ENCODE peak calls at places on chromosomes 4 and X, in nine cellular contexts. One of them, this sample, is unnamed.

GRCh38 chrX:126836195-126836594 is 16.7 kb downstream of the PRR32 start:
- DNase-seq in hepatocyte: no peak
- DNase-seq in AG10803: no peak
- DNase-seq in hypothalamus: peak
- DNase-seq in lower lobe of right lung: no peak
- DNase-seq in Caki2: no peak
- DNase-seq in coronary artery: no peak
- DNase-seq in SK-MEL-5: no peak
- DNase-seq in stimulated activated CD8-positive, alpha-beta memory T cell treated with anti-CD3 and anti-CD28 coated beads, Interleukin-2, amount 100 ng/mL, for 48 hours: no peak
- DNase-seq in this sample: no peak

GRCh38 chr4:56134272-56134671 is 185.5 kb downstream of the CEP135 start:
- DNase-seq in hepatocyte: no peak
- DNase-seq in AG10803: peak
- DNase-seq in hypothalamus: no peak
- DNase-seq in lower lobe of right lung: no peak
- DNase-seq in Caki2: no peak
- DNase-seq in coronary artery: peak
- DNase-seq in SK-MEL-5: no peak
- DNase-seq in stimulated activated CD8-positive, alpha-beta memory T cell treated with anti-CD3 and anti-CD28 coated beads, Interleukin-2, amount 100 ng/mL, for 48 hours: no peak
- DNase-seq in this sample: peak

GRCh38 chrX:71935542-71935941 is 24.9 kb downstream of the NHSL2 start:
- DNase-seq in hepatocyte: no peak
- DNase-seq in AG10803: no peak
- DNase-seq in hypothalamus: peak
- DNase-seq in lower lobe of right lung: no peak
- DNase-seq in Caki2: no peak
- DNase-seq in coronary artery: no peak
- DNase-seq in SK-MEL-5: no peak
- DNase-seq in stimulated activated CD8-positive, alpha-beta memory T cell treated with anti-CD3 and anti-CD28 coated beads, Interleukin-2, amount 100 ng/mL, for 48 hours: no peak
- DNase-seq in this sample: no peak

GRCh38 chr4:152956650-152957436 is 20.7 kb downstream of the FHDC1 start:
- DNase-seq in hepatocyte: peak
- DNase-seq in AG10803: no peak
- DNase-seq in hypothalamus: no peak
- DNase-seq in lower lobe of right lung: no peak
- DNase-seq in Caki2: peak
- DNase-seq in coronary artery: no peak
- DNase-seq in SK-MEL-5: no peak
- DNase-seq in stimulated activated CD8-positive, alpha-beta memory T cell treated with anti-CD3 and anti-CD28 coated beads, Interleukin-2, amount 100 ng/mL, for 48 hours: no peak
- DNase-seq in this sample: peak

GRCh38 chr4:100041646-100042045 is 91.6 kb upstream of the H2AZ1 start:
- DNase-seq in hepatocyte: no peak
- DNase-seq in AG10803: no peak
- DNase-seq in hypothalamus: no peak
- DNase-seq in lower lobe of right lung: no peak
- DNase-seq in Caki2: no peak
- DNase-seq in coronary artery: no peak
- DNase-seq in SK-MEL-5: no peak
- DNase-seq in stimulated activated CD8-positive, alpha-beta memory T cell treated with anti-CD3 and anti-CD28 coated beads, Interleukin-2, amount 100 ng/mL, for 48 hours: no peak
- DNase-seq in this sample: no peak

GRCh38 chr4:61211781-61212180 is 11.7 kb downstream of the ADGRL3 start:
- DNase-seq in hepatocyte: no peak
- DNase-seq in AG10803: no peak
- DNase-seq in hypothalamus: no peak
- DNase-seq in lower lobe of right lung: no peak
- DNase-seq in Caki2: no peak
- DNase-seq in coronary artery: no peak
- DNase-seq in SK-MEL-5: no peak
- DNase-seq in stimulated activated CD8-positive, alpha-beta memory T cell treated with anti-CD3 and anti-CD28 coated beads, Interleukin-2, amount 100 ng/mL, for 48 hours: no peak
- DNase-seq in this sample: no peak

GRCh38 chr4:76752911-76753494 is 144.9 kb downstream of the SOWAHB start:
- DNase-seq in hepatocyte: peak
- DNase-seq in AG10803: peak
- DNase-seq in hypothalamus: no peak
- DNase-seq in lower lobe of right lung: no peak
- DNase-seq in Caki2: peak
- DNase-seq in coronary artery: no peak
- DNase-seq in SK-MEL-5: peak
- DNase-seq in stimulated activated CD8-positive, alpha-beta memory T cell treated with anti-CD3 and anti-CD28 coated beads, Interleukin-2, amount 100 ng/mL, for 48 hours: no peak
- DNase-seq in this sample: peak

GRCh38 chr4:99414401-99414800 is 20.7 kb downstream of the ADH7 start:
- DNase-seq in hepatocyte: no peak
- DNase-seq in AG10803: no peak
- DNase-seq in hypothalamus: no peak
- DNase-seq in lower lobe of right lung: no peak
- DNase-seq in Caki2: no peak
- DNase-seq in coronary artery: no peak
- DNase-seq in SK-MEL-5: no peak
- DNase-seq in stimulated activated CD8-positive, alpha-beta memory T cell treated with anti-CD3 and anti-CD28 coated beads, Interleukin-2, amount 100 ng/mL, for 48 hours: no peak
- DNase-seq in this sample: no peak

GRCh38 chr4:180870623-180871022 is 1372.6 kb upstream of the TENM3 start:
- DNase-seq in hepatocyte: no peak
- DNase-seq in AG10803: no peak
- DNase-seq in hypothalamus: no peak
- DNase-seq in lower lobe of right lung: no peak
- DNase-seq in Caki2: no peak
- DNase-seq in coronary artery: no peak
- DNase-seq in SK-MEL-5: no peak
- DNase-seq in stimulated activated CD8-positive, alpha-beta memory T cell treated with anti-CD3 and anti-CD28 coated beads, Interleukin-2, amount 100 ng/mL, for 48 hours: no peak
- DNase-seq in this sample: no peak

GRCh38 chr4:152591361-152591760 is 55.5 kb upstream of the FBXW7 start:
- DNase-seq in hepatocyte: peak
- DNase-seq in AG10803: peak
- DNase-seq in hypothalamus: peak
- DNase-seq in lower lobe of right lung: peak
- DNase-seq in Caki2: no peak
- DNase-seq in coronary artery: no peak
- DNase-seq in SK-MEL-5: peak
- DNase-seq in stimulated activated CD8-positive, alpha-beta memory T cell treated with anti-CD3 and anti-CD28 coated beads, Interleukin-2, amount 100 ng/mL, for 48 hours: peak
- DNase-seq in this sample: peak

GRCh38 chrX:16240231-16240905 is 73.1 kb downstream of the MAGEB17 start:
- DNase-seq in hepatocyte: no peak
- DNase-seq in AG10803: no peak
- DNase-seq in hypothalamus: no peak
- DNase-seq in lower lobe of right lung: no peak
- DNase-seq in Caki2: no peak
- DNase-seq in coronary artery: no peak
- DNase-seq in SK-MEL-5: no peak
- DNase-seq in stimulated activated CD8-positive, alpha-beta memory T cell treated with anti-CD3 and anti-CD28 coated beads, Interleukin-2, amount 100 ng/mL, for 48 hours: no peak
- DNase-seq in this sample: no peak

GRCh38 chr4:52780627-52781354 is 29.6 kb upstream of the ERVMER34-1 start:
- DNase-seq in hepatocyte: no peak
- DNase-seq in AG10803: no peak
- DNase-seq in hypothalamus: no peak
- DNase-seq in lower lobe of right lung: no peak
- DNase-seq in Caki2: peak
- DNase-seq in coronary artery: no peak
- DNase-seq in SK-MEL-5: peak
- DNase-seq in stimulated activated CD8-positive, alpha-beta memory T cell treated with anti-CD3 and anti-CD28 coated beads, Interleukin-2, amount 100 ng/mL, for 48 hours: no peak
- DNase-seq in this sample: no peak

GRCh38 chr4:183989471-183989870 is 84.4 kb downstream of the STOX2 start:
- DNase-seq in hepatocyte: peak
- DNase-seq in AG10803: peak
- DNase-seq in hypothalamus: no peak
- DNase-seq in lower lobe of right lung: no peak
- DNase-seq in Caki2: peak
- DNase-seq in coronary artery: no peak
- DNase-seq in SK-MEL-5: no peak
- DNase-seq in stimulated activated CD8-positive, alpha-beta memory T cell treated with anti-CD3 and anti-CD28 coated beads, Interleukin-2, amount 100 ng/mL, for 48 hours: no peak
- DNase-seq in this sample: no peak

GRCh38 chr4:177128306-177128705 is 181.4 kb upstream of the NEIL3 start:
- DNase-seq in hepatocyte: no peak
- DNase-seq in AG10803: peak
- DNase-seq in hypothalamus: no peak
- DNase-seq in lower lobe of right lung: no peak
- DNase-seq in Caki2: no peak
- DNase-seq in coronary artery: no peak
- DNase-seq in SK-MEL-5: no peak
- DNase-seq in stimulated activated CD8-positive, alpha-beta memory T cell treated with anti-CD3 and anti-CD28 coated beads, Interleukin-2, amount 100 ng/mL, for 48 hours: no peak
- DNase-seq in this sample: no peak

This sample was measured in myocyte.